ENCODE peak calls at places on chromosomes 12 and 14, in five cellular contexts. O is tibial artery; H is CD8-positive, alpha-beta memory T cell; M is uterus; P is OCI-LY7. G is an unnamed sample. For H3K4me1, the result is how much of the 10 kb centered on the place peaks cover.

GRCh38 chr12:116480210-116480818 is 78.9 kb upstream of the MAP1LC3B2 start:
- DNase-seq in P (no peak), M (no peak), O (no peak), H (no peak), G (no peak)

GRCh38 chr12:63805704-63806672 is 26.3 kb downstream of the RXYLT1 start:
- DNase-seq in M (no peak), O (no peak), P (no peak), H (no peak), G (no peak)

GRCh38 chr14:100115726-100116125 is 43.7 kb downstream of the DEGS2 start:
- DNase-seq in H (no peak), P (no peak), O (no peak), M (no peak), G (no peak)

GRCh38 chr12:3592856-3593625 is 102.0 kb downstream of the PRMT8 start:
- DNase-seq in M (no peak), H (no peak), P (no peak), O (no peak), G (no peak)

GRCh38 chr12:124827588-124828184 is 36.0 kb downstream of the SCARB1 start:
- DNase-seq in P (no peak), M (no peak), H (no peak), O (no peak), G (no peak)

GRCh38 chr14:42523656-42524055 is 917.0 kb downstream of the LRFN5 start:
- DNase-seq in P (no peak), M (no peak), O (no peak), H (no peak), G (no peak)

GRCh38 chr12:57214398-57214781 is 2.2 kb upstream of the NXPH4 start:
- DNase-seq in H (peak), M (peak), O (peak), P (peak), G (no peak)

GRCh38 chr12:118436002-118436724 is 59.8 kb downstream of the SUDS3 start:
- DNase-seq in O (no peak), H (no peak), M (no peak), P (peak), G (no peak)

GRCh38 chr14:34872822-34873590 is 2.2 kb downstream of the BAZ1A start:
- DNase-seq in P (peak), H (no peak), O (no peak), M (no peak), G (peak)

GRCh38 chr14:64337901-64338615 is 43.9 kb upstream of the ESR2 start:
- DNase-seq in M (no peak), P (peak), O (peak), H (no peak), G (peak)

GRCh38 chr12:113988976-113989375 is 22.9 kb upstream of the RBM19 start:
- DNase-seq in O (no peak), P (no peak), M (no peak), H (no peak), G (no peak)

GRCh38 chr12:66446276-66446675 is 144.0 kb downstream of the HELB start:
- DNase-seq in H (no peak), O (no peak), M (no peak), P (peak), G (no peak)

GRCh38 chr14:95431199-95432145 is 85.0 kb downstream of the SYNE3 start:
- DNase-seq in H (no peak), O (no peak), P (peak), M (no peak), G (no peak)

GRCh38 chr12:80837342-80837978 is 100.3 kb downstream of the LIN7A start:
- DNase-seq in M (peak), H (no peak), P (peak), O (no peak), G (no peak)

GRCh38 chr14:50835280-50835679 is 4.3 kb upstream of the NIN start:
- DNase-seq in P (peak), M (no peak), H (no peak), O (no peak), G (no peak)

GRCh38 chr12:77251799-77252198 is 186.4 kb upstream of the E2F7 start:
- DNase-seq in O (no peak), M (no peak), P (no peak), H (no peak), G (no peak)

GRCh38 chr12:108305520-108305919 is 33.6 kb downstream of the CMKLR1 start:
- DNase-seq in H (no peak), P (no peak), M (peak), O (peak), G (peak)

GRCh38 chr14:74691456-74691855 is 21.4 kb downstream of the AREL1 start:
- DNase-seq in M (no peak), P (no peak), H (no peak), O (no peak), G (no peak)

GRCh38 chr14:72824051-72824450 is 69.8 kb downstream of the DPF3 start:
- DNase-seq in O (no peak), H (no peak), M (no peak), P (no peak), G (no peak)

GRCh38 chr12:71315328-71315960 is 124.2 kb upstream of the LGR5 start:
- DNase-seq in O (no peak), H (no peak), M (no peak), P (no peak), G (peak)

GRCh38 chr12:117035287-117035686 is 63.9 kb downstream of the TESC start:
- DNase-seq in P (no peak), M (no peak), H (no peak), O (no peak), G (no peak)

GRCh38 chr14:95362180-95362494 is 42.4 kb upstream of the CLMN start:
- DNase-seq in P (no peak), H (no peak), O (no peak), M (no peak), G (no peak)

GRCh38 chr14:74035556-74035955 is 16.4 kb downstream of the BBOF1 start:
- DNase-seq in H (no peak), P (no peak), M (no peak), O (no peak), G (no peak)

GRCh38 chr12:65673291-65673690 is 151.0 kb upstream of the HMGA2 start:
- DNase-seq in H (no peak), O (no peak), M (no peak), P (no peak), G (peak)

GRCh38 chr12:112616469-112617190 is 174.9 kb upstream of the RPH3A start:
- DNase-seq in P (no peak), H (no peak), O (no peak), M (no peak), G (no peak)

GRCh38 chr14:90641111-90642010 is 174.9 kb downstream of the TTC7B start:
- DNase-seq in H (no peak), O (no peak), P (no peak), M (no peak), G (no peak)

GRCh38 chr14:25049127-25049558 is 804 bp downstream of the STXBP6 start:
- DNase-seq in H (no peak), P (no peak), M (no peak), O (no peak), G (peak)

GRCh38 chr14:105214324-105214915 is 33.3 kb upstream of the NUDT14 start:
- DNase-seq in M (no peak), P (no peak), O (no peak), H (no peak), G (no peak)
- H3K4me1 ChIP-seq in M (under half), P (under half), O (under half), H (under half), G (under half)

DNA sequence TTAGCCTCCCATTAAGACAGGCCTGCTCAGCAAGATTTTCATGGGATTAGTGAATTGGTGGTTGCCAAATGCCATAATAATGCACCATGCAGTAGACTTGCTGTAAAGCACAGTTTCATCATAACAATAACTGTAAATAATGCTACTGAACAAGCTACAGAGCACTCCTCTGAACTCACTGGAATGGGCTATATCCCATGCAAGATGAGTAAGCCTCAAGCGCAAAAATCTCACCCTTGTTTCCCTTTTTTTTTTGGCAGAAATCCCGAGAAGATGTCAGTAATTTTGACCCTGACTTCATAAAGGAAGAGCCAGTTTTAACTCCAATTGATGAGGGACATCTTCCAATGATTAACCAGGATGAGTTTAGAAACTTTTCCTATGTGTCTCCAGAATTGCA is 145.9 kb upstream of the HIF1A start:
- DNase-seq in O (no peak), H (no peak), M (no peak), P (no peak), G (no peak)
- H3K27ac ChIP-seq in O (no peak), H (no peak), M (no peak), P (no peak), G (no peak)

GRCh38 chr12:62724947-62725447 is 210.0 kb downstream of the PPM1H start:
- DNase-seq in O (peak), M (peak), P (no peak), H (no peak), G (peak)
- H3K4me1 ChIP-seq in O (under half), M (under half), P (under half), H (under half), G (under half)

GRCh38 chr14:68841030-68841809 is 48.4 kb upstream of the ZFP36L1 start:
- DNase-seq in H (no peak), O (no peak), M (no peak), P (no peak), G (no peak)
- H3K27ac ChIP-seq in H (no peak), O (no peak), M (peak), P (no peak), G (no peak)

DNA sequence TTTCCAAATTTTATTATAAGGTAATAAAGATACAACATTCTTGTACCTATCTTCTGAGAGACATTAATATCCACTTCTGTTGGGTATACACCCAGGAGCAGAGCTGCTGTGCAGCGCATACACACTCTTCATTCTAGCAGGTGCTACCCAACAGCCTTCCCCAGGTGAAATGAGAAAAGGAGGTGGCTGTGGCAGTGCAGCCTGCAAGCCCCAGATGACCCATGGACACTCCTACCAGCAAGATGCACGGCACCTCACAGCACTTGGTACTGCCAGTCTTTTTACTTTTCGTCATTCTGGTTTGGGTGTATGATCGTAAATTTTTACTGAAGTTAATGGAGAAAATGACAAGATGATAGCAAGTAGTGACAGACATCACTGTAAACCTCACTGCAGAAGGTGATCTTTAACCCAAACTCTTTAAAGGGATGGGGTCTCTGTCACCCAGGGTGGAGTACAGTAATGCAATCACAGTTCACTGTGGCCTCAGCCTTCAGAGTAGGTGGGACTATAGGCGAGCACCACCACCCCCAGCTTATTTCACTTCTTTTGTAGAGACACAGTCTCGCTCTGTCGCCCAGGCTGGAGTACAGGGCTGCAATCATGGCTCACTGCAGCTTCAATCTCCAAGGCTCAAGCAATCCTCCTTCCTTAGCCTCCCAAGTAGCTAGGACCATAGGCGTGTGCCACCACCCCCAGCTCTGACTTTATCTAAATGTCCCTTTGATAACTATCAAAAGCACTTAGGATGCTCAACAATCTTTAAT is 26.5 kb downstream of the VPS37B start:
- DNase-seq in H (no peak), O (no peak), P (no peak), M (no peak), G (no peak)
- H3K4me1 ChIP-seq in H (under half), O (under half), P (half or more), M (under half), G (under half)

G was measured in foreskin keratinocyte.